ENCODE peak calls at places on chromosome 19, in four cellular contexts. H is HT1080, G is HT-29, D is fibroblast of lung. T is an unnamed sample.

GRCh38 chr19:10344780-10345179 is 5.4 kb upstream of the ICAM3 start:
- DNase-seq in H (no peak), G (no peak), D (peak), T (no peak)

GRCh38 chr19:14394167-14394566 is 12.9 kb downstream of the ADGRE5 start:
- DNase-seq in G (no peak), H (no peak), D (no peak), T (no peak)

GRCh38 chr19:47176071-47176626 is 45.5 kb downstream of the SAE1 start:
- DNase-seq in G (no peak), D (peak), H (peak), T (peak)

GRCh38 chr19:31518626-31519025 is 169.4 kb upstream of the TSHZ3 start:
- DNase-seq in D (no peak), H (no peak), G (no peak), T (no peak)

GRCh38 chr19:18290250-18291018 is 9.0 kb upstream of the JUND start:
- DNase-seq in G (no peak), H (no peak), D (peak), T (no peak)

GRCh38 chr19:49624967-49625910 is 14.7 kb downstream of the RRAS start:
- DNase-seq in H (no peak), D (no peak), G (no peak), T (no peak)

GRCh38 chr19:9427941-9428340 is 7.4 kb downstream of the ZNF266 start:
- DNase-seq in G (no peak), H (no peak), D (no peak), T (no peak)

GRCh38 chr19:13920940-13921744 is 15.1 kb downstream of the CC2D1A start:
- DNase-seq in H (peak), G (peak), D (peak), T (no peak)

GRCh38 chr19:28292822-28293500 is 920.0 kb downstream of the UQCRFS1 start:
- DNase-seq in H (no peak), D (no peak), G (no peak), T (no peak)

GRCh38 chr19:33462112-33462726 is 59.4 kb downstream of the PEPD start:
- DNase-seq in G (no peak), H (no peak), D (no peak), T (no peak)

GRCh38 chr19:44847144-44848035 is 1.3 kb downstream of the NECTIN2 start:
- DNase-seq in G (peak), H (peak), D (peak), T (peak)

GRCh38 chr19:48810151-48810550 is 678 bp downstream of the BCAT2 start:
- DNase-seq in H (no peak), G (no peak), D (no peak), T (no peak)

GRCh38 chr19:4327252-4327876 is 11.3 kb downstream of the STAP2 start:
- DNase-seq in D (peak), H (no peak), G (no peak), T (no peak)

GRCh38 chr19:48955308-48955958 is 758 bp downstream of the BAX start:
- DNase-seq in D (no peak), G (no peak), H (no peak), T (no peak)

GRCh38 chr19:31294189-31294588 is 55.0 kb downstream of the TSHZ3 start:
- DNase-seq in H (no peak), D (no peak), G (no peak), T (no peak)

GRCh38 chr19:45528744-45529453 is 21.6 kb downstream of the VASP start:
- DNase-seq in D (peak), G (peak), H (no peak), T (no peak)

GRCh38 chr19:18332917-18333530 is 7.4 kb upstream of the PGPEP1 start:
- DNase-seq in G (no peak), H (no peak), D (no peak), T (no peak)

GRCh38 chr19:5170329-5170745 is 170.3 kb downstream of the PTPRS start:
- DNase-seq in D (no peak), G (peak), H (no peak), T (no peak)